ENCODE peak calls at places on chromosome 21, in five cellular contexts. One of them, this sample, is unnamed.

GRCh38 chr21:43723648-43724047 is 4.7 kb downstream of the PDXK start:
- DNase-seq in dorsolateral prefrontal cortex: no peak
- DNase-seq in H1: no peak
- DNase-seq in cardiac fibroblast: no peak
- DNase-seq in mesothelial cell of epicardium: no peak
- DNase-seq in this sample: no peak

GRCh38 chr21:34983680-34984086 is 65.4 kb downstream of the RUNX1 start:
- DNase-seq in dorsolateral prefrontal cortex: no peak
- DNase-seq in H1: no peak
- DNase-seq in cardiac fibroblast: peak
- DNase-seq in mesothelial cell of epicardium: no peak
- DNase-seq in this sample: no peak

GRCh38 chr21:35231115-35231514 is 182.0 kb upstream of the RUNX1 start:
- DNase-seq in dorsolateral prefrontal cortex: no peak
- DNase-seq in H1: no peak
- DNase-seq in cardiac fibroblast: no peak
- DNase-seq in mesothelial cell of epicardium: no peak
- DNase-seq in this sample: no peak

GRCh38 chr21:35565204-35565611 is 495.1 kb downstream of the SETD4 start:
- DNase-seq in dorsolateral prefrontal cortex: no peak
- DNase-seq in H1: no peak
- DNase-seq in cardiac fibroblast: peak
- DNase-seq in mesothelial cell of epicardium: no peak
- DNase-seq in this sample: no peak

GRCh38 chr21:44527983-44528633 is 11.9 kb downstream of the KRTAP10-1 start:
- DNase-seq in dorsolateral prefrontal cortex: no peak
- DNase-seq in H1: no peak
- DNase-seq in cardiac fibroblast: no peak
- DNase-seq in mesothelial cell of epicardium: no peak
- DNase-seq in this sample: no peak

GRCh38 chr21:45032977-45033705 is 41.2 kb upstream of the ADARB1 start:
- DNase-seq in dorsolateral prefrontal cortex: no peak
- DNase-seq in H1: no peak
- DNase-seq in cardiac fibroblast: no peak
- DNase-seq in mesothelial cell of epicardium: no peak
- DNase-seq in this sample: no peak

GRCh38 chr21:44929799-44930542 is 9.3 kb upstream of the ITGB2 start:
- DNase-seq in dorsolateral prefrontal cortex: no peak
- DNase-seq in H1: no peak
- DNase-seq in cardiac fibroblast: no peak
- DNase-seq in mesothelial cell of epicardium: no peak
- DNase-seq in this sample: no peak

GRCh38 chr21:17818158-17819113 is 720 bp downstream of the C21orf91 start:
- DNase-seq in dorsolateral prefrontal cortex: peak
- DNase-seq in H1: peak
- DNase-seq in cardiac fibroblast: peak
- DNase-seq in mesothelial cell of epicardium: peak
- DNase-seq in this sample: peak

GRCh38 chr21:44423941-44424607 is 31.2 kb upstream of the LRRC3 start:
- DNase-seq in dorsolateral prefrontal cortex: no peak
- DNase-seq in H1: no peak
- DNase-seq in cardiac fibroblast: no peak
- DNase-seq in mesothelial cell of epicardium: no peak
- DNase-seq in this sample: no peak

GRCh38 chr21:30329203-30329868 is 8.2 kb downstream of the KRTAP27-1 start:
- DNase-seq in dorsolateral prefrontal cortex: no peak
- DNase-seq in H1: no peak
- DNase-seq in cardiac fibroblast: peak
- DNase-seq in mesothelial cell of epicardium: no peak
- DNase-seq in this sample: no peak

GRCh38 chr21:43600642-43601397 is 58.5 kb downstream of the HSF2BP start:
- DNase-seq in dorsolateral prefrontal cortex: no peak
- DNase-seq in H1: no peak
- DNase-seq in cardiac fibroblast: peak
- DNase-seq in mesothelial cell of epicardium: no peak
- DNase-seq in this sample: no peak

GRCh38 chr21:40586575-40586974 is 260.4 kb downstream of the DSCAM start:
- DNase-seq in dorsolateral prefrontal cortex: no peak
- DNase-seq in H1: no peak
- DNase-seq in cardiac fibroblast: no peak
- DNase-seq in mesothelial cell of epicardium: no peak
- DNase-seq in this sample: no peak

GRCh38 chr21:34367320-34367935 is 3.6 kb downstream of the KCNE2 start:
- DNase-seq in dorsolateral prefrontal cortex: no peak
- DNase-seq in H1: peak
- DNase-seq in cardiac fibroblast: peak
- DNase-seq in mesothelial cell of epicardium: peak
- DNase-seq in this sample: no peak

GRCh38 chr21:44994016-44994365 is 54.2 kb downstream of the SLX9 start:
- DNase-seq in dorsolateral prefrontal cortex: no peak
- DNase-seq in H1: no peak
- DNase-seq in cardiac fibroblast: no peak
- DNase-seq in mesothelial cell of epicardium: no peak
- DNase-seq in this sample: no peak

GRCh38 chr21:28099296-28099695 is 893.4 kb downstream of the LTN1 start:
- DNase-seq in dorsolateral prefrontal cortex: peak
- DNase-seq in H1: no peak
- DNase-seq in cardiac fibroblast: no peak
- DNase-seq in mesothelial cell of epicardium: no peak
- DNase-seq in this sample: no peak

GRCh38 chr21:43355925-43356289 is 71.0 kb downstream of the SIK1 start:
- DNase-seq in dorsolateral prefrontal cortex: no peak
- DNase-seq in H1: no peak
- DNase-seq in cardiac fibroblast: no peak
- DNase-seq in mesothelial cell of epicardium: no peak
- DNase-seq in this sample: no peak

GRCh38 chr21:44418108-44418875 is 37.0 kb upstream of the LRRC3 start:
- DNase-seq in dorsolateral prefrontal cortex: no peak
- DNase-seq in H1: no peak
- DNase-seq in cardiac fibroblast: no peak
- DNase-seq in mesothelial cell of epicardium: peak
- DNase-seq in this sample: peak

GRCh38 chr21:36437745-36438128 is 42.2 kb downstream of the CLDN14 start:
- DNase-seq in dorsolateral prefrontal cortex: no peak
- DNase-seq in H1: no peak
- DNase-seq in cardiac fibroblast: peak
- DNase-seq in mesothelial cell of epicardium: no peak
- DNase-seq in this sample: no peak

GRCh38 chr21:34520769-34521508 is 8.9 kb upstream of the KCNE1 start:
- DNase-seq in dorsolateral prefrontal cortex: no peak
- DNase-seq in H1: no peak
- DNase-seq in cardiac fibroblast: no peak
- DNase-seq in mesothelial cell of epicardium: no peak
- DNase-seq in this sample: no peak

GRCh38 chr21:33643658-33644311 is 1.5 kb downstream of the ITSN1 start:
- DNase-seq in dorsolateral prefrontal cortex: peak
- DNase-seq in H1: no peak
- DNase-seq in cardiac fibroblast: no peak
- DNase-seq in mesothelial cell of epicardium: no peak
- DNase-seq in this sample: no peak

GRCh38 chr21:10273196-10273595 is 248.2 kb upstream of the TPTE start:
- DNase-seq in dorsolateral prefrontal cortex: no peak
- DNase-seq in H1: no peak
- DNase-seq in cardiac fibroblast: no peak
- DNase-seq in mesothelial cell of epicardium: no peak
- DNase-seq in this sample: no peak

GRCh38 chr21:34812510-34813265 is 143.9 kb downstream of the CLIC6 start:
- DNase-seq in dorsolateral prefrontal cortex: no peak
- DNase-seq in H1: no peak
- DNase-seq in cardiac fibroblast: peak
- DNase-seq in mesothelial cell of epicardium: no peak
- DNase-seq in this sample: no peak

GRCh38 chr21:33377221-33377620 is 26.0 kb upstream of the IFNGR2 start:
- DNase-seq in dorsolateral prefrontal cortex: no peak
- DNase-seq in H1: no peak
- DNase-seq in cardiac fibroblast: no peak
- DNase-seq in mesothelial cell of epicardium: no peak
- DNase-seq in this sample: no peak

GRCh38 chr21:16324630-16325029 is 594.8 kb downstream of the USP25 start:
- DNase-seq in dorsolateral prefrontal cortex: no peak
- DNase-seq in H1: no peak
- DNase-seq in cardiac fibroblast: no peak
- DNase-seq in mesothelial cell of epicardium: no peak
- DNase-seq in this sample: no peak

GRCh38 chr21:18041012-18041411 is 203.6 kb upstream of the CHODL start:
- DNase-seq in dorsolateral prefrontal cortex: no peak
- DNase-seq in H1: no peak
- DNase-seq in cardiac fibroblast: peak
- DNase-seq in mesothelial cell of epicardium: no peak
- DNase-seq in this sample: no peak

GRCh38 chr21:34043333-34043732 is 30.0 kb upstream of the MRPS6 start:
- DNase-seq in dorsolateral prefrontal cortex: no peak
- DNase-seq in H1: no peak
- DNase-seq in cardiac fibroblast: no peak
- DNase-seq in mesothelial cell of epicardium: no peak
- DNase-seq in this sample: no peak

GRCh38 chr21:34770581-34770980 is 101.8 kb downstream of the CLIC6 start:
- DNase-seq in dorsolateral prefrontal cortex: no peak
- DNase-seq in H1: no peak
- DNase-seq in cardiac fibroblast: no peak
- DNase-seq in mesothelial cell of epicardium: no peak
- DNase-seq in this sample: no peak

GRCh38 chr21:44666401-44667320 is at the start of gene KRTAP12-2:
- DNase-seq in dorsolateral prefrontal cortex: no peak
- DNase-seq in H1: no peak
- DNase-seq in cardiac fibroblast: no peak
- DNase-seq in mesothelial cell of epicardium: peak
- DNase-seq in this sample: no peak

GRCh38 chr21:34205811-34206635 is 132.6 kb downstream of the MRPS6 start:
- DNase-seq in dorsolateral prefrontal cortex: no peak
- DNase-seq in H1: no peak
- DNase-seq in cardiac fibroblast: no peak
- DNase-seq in mesothelial cell of epicardium: no peak
- DNase-seq in this sample: no peak

GRCh38 chr21:33384851-33385331 is 18.3 kb upstream of the IFNGR2 start:
- DNase-seq in dorsolateral prefrontal cortex: no peak
- DNase-seq in H1: no peak
- DNase-seq in cardiac fibroblast: no peak
- DNase-seq in mesothelial cell of epicardium: no peak
- DNase-seq in this sample: no peak

GRCh38 chr21:35257413-35257812 is 208.3 kb upstream of the RUNX1 start:
- DNase-seq in dorsolateral prefrontal cortex: no peak
- DNase-seq in H1: no peak
- DNase-seq in cardiac fibroblast: peak
- DNase-seq in mesothelial cell of epicardium: no peak
- DNase-seq in this sample: no peak

GRCh38 chr21:14753466-14754258 is 207.5 kb upstream of the SAMSN1 start:
- DNase-seq in dorsolateral prefrontal cortex: no peak
- DNase-seq in H1: no peak
- DNase-seq in cardiac fibroblast: no peak
- DNase-seq in mesothelial cell of epicardium: no peak
- DNase-seq in this sample: no peak

GRCh38 chr21:36004441-36004840 is 55.9 kb downstream of the SETD4 start:
- DNase-seq in dorsolateral prefrontal cortex: no peak
- DNase-seq in H1: no peak
- DNase-seq in cardiac fibroblast: peak
- DNase-seq in mesothelial cell of epicardium: no peak
- DNase-seq in this sample: no peak

GRCh38 chr21:20639026-20639425 is 359.2 kb upstream of the NCAM2 start:
- DNase-seq in dorsolateral prefrontal cortex: no peak
- DNase-seq in H1: no peak
- DNase-seq in cardiac fibroblast: no peak
- DNase-seq in mesothelial cell of epicardium: no peak
- DNase-seq in this sample: no peak

GRCh38 chr21:36127250-36127904 is 7.5 kb upstream of the CBR3 start:
- DNase-seq in dorsolateral prefrontal cortex: no peak
- DNase-seq in H1: no peak
- DNase-seq in cardiac fibroblast: no peak
- DNase-seq in mesothelial cell of epicardium: no peak
- DNase-seq in this sample: no peak

GRCh38 chr21:25801217-25802015 is 66.6 kb downstream of the GABPA start:
- DNase-seq in dorsolateral prefrontal cortex: peak
- DNase-seq in H1: peak
- DNase-seq in cardiac fibroblast: peak
- DNase-seq in mesothelial cell of epicardium: peak
- DNase-seq in this sample: peak
- TF ChIP-seq CTCF in dorsolateral prefrontal cortex: peak
- TF ChIP-seq CTCF in H1: peak
- TF ChIP-seq CTCF in cardiac fibroblast: peak
- TF ChIP-seq CTCF in mesothelial cell of epicardium: peak
- TF ChIP-seq CTCF in this sample: peak

GRCh38 chr21:41932191-41932575 is 21.6 kb downstream of the C2CD2 start:
- DNase-seq in dorsolateral prefrontal cortex: no peak
- DNase-seq in H1: no peak
- DNase-seq in cardiac fibroblast: peak
- DNase-seq in mesothelial cell of epicardium: no peak
- DNase-seq in this sample: no peak
- TF ChIP-seq CTCF in dorsolateral prefrontal cortex: no peak
- TF ChIP-seq CTCF in H1: no peak
- TF ChIP-seq CTCF in cardiac fibroblast: peak
- TF ChIP-seq CTCF in mesothelial cell of epicardium: no peak
- TF ChIP-seq CTCF in this sample: no peak

GRCh38 chr21:46437511-46437910 is 21.2 kb upstream of the DIP2A start:
- DNase-seq in dorsolateral prefrontal cortex: no peak
- DNase-seq in H1: no peak
- DNase-seq in cardiac fibroblast: no peak
- DNase-seq in mesothelial cell of epicardium: no peak
- DNase-seq in this sample: no peak
- TF ChIP-seq CTCF in dorsolateral prefrontal cortex: no peak
- TF ChIP-seq CTCF in H1: no peak
- TF ChIP-seq CTCF in cardiac fibroblast: no peak
- TF ChIP-seq CTCF in mesothelial cell of epicardium: no peak
- TF ChIP-seq CTCF in this sample: no peak

GRCh38 chr21:37658994-37659458 is 257.2 kb downstream of the KCNJ6 start:
- DNase-seq in dorsolateral prefrontal cortex: no peak
- DNase-seq in H1: no peak
- DNase-seq in cardiac fibroblast: peak
- DNase-seq in mesothelial cell of epicardium: no peak
- DNase-seq in this sample: no peak
- TF ChIP-seq CTCF in dorsolateral prefrontal cortex: peak
- TF ChIP-seq CTCF in H1: no peak
- TF ChIP-seq CTCF in cardiac fibroblast: peak
- TF ChIP-seq CTCF in mesothelial cell of epicardium: no peak
- TF ChIP-seq CTCF in this sample: peak

This sample was measured in progenitor cell of endocrine pancreas.